ENCODE peak calls at places on chromosomes 13 and 19, in seven cellular contexts. I, L, O, K, G, U and B are unnamed samples.

GRCh38 chr19:35710784-35711723 is 6.7 kb downstream of the ZBTB32 start:
- DNase-seq in I (no peak), L (no peak), O (no peak), K (no peak), G (no peak), U (no peak), B (no peak)

GRCh38 chr13:109254271-109254670 is 532.1 kb downstream of the IRS2 start:
- DNase-seq in I (no peak), L (no peak), O (no peak), K (no peak), G (no peak), U (no peak), B (no peak)

GRCh38 chr19:17073869-17074627 is 1.2 kb downstream of the HAUS8 start:
- DNase-seq in I (peak), L (no peak), O (peak), K (no peak), G (no peak), U (peak), B (no peak)

GRCh38 chr19:39917561-39918182 is 16.8 kb downstream of the FCGBP start:
- DNase-seq in I (peak), L (no peak), O (no peak), K (no peak), G (no peak), U (no peak), B (no peak)

GRCh38 chr13:33711441-33711840 is 106.5 kb upstream of the RFC3 start:
- DNase-seq in I (no peak), L (no peak), O (no peak), K (no peak), G (no peak), U (no peak), B (no peak)

GRCh38 chr13:63163903-63164302 is 1748.3 kb upstream of the PCDH20 start:
- DNase-seq in I (no peak), L (no peak), O (no peak), K (no peak), G (no peak), U (no peak), B (no peak)

GRCh38 chr19:19997656-19998268 is 41.5 kb downstream of the ZNF682 start:
- DNase-seq in I (peak), L (peak), O (no peak), K (no peak), G (peak), U (peak), B (no peak)

GRCh38 chr19:38952395-38953165 is 21.8 kb downstream of the MRPS12 start:
- DNase-seq in I (peak), L (peak), O (peak), K (no peak), G (no peak), U (no peak), B (peak)

GRCh38 chr19:17292301-17293074 is 10.7 kb downstream of the ABHD8 start:
- DNase-seq in I (peak), L (peak), O (no peak), K (peak), G (peak), U (peak), B (peak)

GRCh38 chr13:114064516-114065140 is 67.8 kb downstream of the RASA3 start:
- DNase-seq in I (no peak), L (no peak), O (no peak), K (peak), G (no peak), U (peak), B (peak)